ENCODE peak calls at places on chromosomes 6 and 20, in seven cellular contexts. One of them, this sample, is unnamed.

GRCh38 chr20:46213946-46214830 is 94.1 kb downstream of the CDH22 start:
- DNase-seq in kidney: no peak
- DNase-seq in stimulated activated CD4-positive, alpha-beta T cell treated with anti-CD3 and anti-CD28 coated beads, Interleukin-15, amount 100 ng/mL, for 1 hour: no peak
- DNase-seq in WERI-Rb-1: no peak
- DNase-seq in thoracic aorta: no peak
- DNase-seq in T-helper 2 cell: no peak
- DNase-seq in CD8-positive, alpha-beta T cell: no peak
- DNase-seq in this sample: no peak

GRCh38 chr20:17499041-17499440 is 32.1 kb downstream of the BFSP1 start:
- DNase-seq in kidney: no peak
- DNase-seq in stimulated activated CD4-positive, alpha-beta T cell treated with anti-CD3 and anti-CD28 coated beads, Interleukin-15, amount 100 ng/mL, for 1 hour: no peak
- DNase-seq in WERI-Rb-1: no peak
- DNase-seq in thoracic aorta: no peak
- DNase-seq in T-helper 2 cell: no peak
- DNase-seq in CD8-positive, alpha-beta T cell: no peak
- DNase-seq in this sample: no peak

GRCh38 chr20:52454660-52455059 is 263.1 kb upstream of the ZFP64 start:
- DNase-seq in kidney: no peak
- DNase-seq in stimulated activated CD4-positive, alpha-beta T cell treated with anti-CD3 and anti-CD28 coated beads, Interleukin-15, amount 100 ng/mL, for 1 hour: no peak
- DNase-seq in WERI-Rb-1: no peak
- DNase-seq in thoracic aorta: no peak
- DNase-seq in T-helper 2 cell: no peak
- DNase-seq in CD8-positive, alpha-beta T cell: no peak
- DNase-seq in this sample: no peak

GRCh38 chr20:24950836-24951525 is 1.9 kb downstream of the CST7 start:
- DNase-seq in kidney: no peak
- DNase-seq in stimulated activated CD4-positive, alpha-beta T cell treated with anti-CD3 and anti-CD28 coated beads, Interleukin-15, amount 100 ng/mL, for 1 hour: no peak
- DNase-seq in WERI-Rb-1: no peak
- DNase-seq in thoracic aorta: no peak
- DNase-seq in T-helper 2 cell: no peak
- DNase-seq in CD8-positive, alpha-beta T cell: no peak
- DNase-seq in this sample: no peak

GRCh38 chr6:49915035-49915434 is 48.7 kb upstream of the CRISP1 start:
- DNase-seq in kidney: no peak
- DNase-seq in stimulated activated CD4-positive, alpha-beta T cell treated with anti-CD3 and anti-CD28 coated beads, Interleukin-15, amount 100 ng/mL, for 1 hour: no peak
- DNase-seq in WERI-Rb-1: peak; percentile 59
- DNase-seq in thoracic aorta: no peak
- DNase-seq in T-helper 2 cell: no peak
- DNase-seq in CD8-positive, alpha-beta T cell: no peak
- DNase-seq in this sample: peak; percentile 38

GRCh38 chr20:24451992-24452391 is 17.4 kb upstream of the SYNDIG1 start:
- DNase-seq in kidney: no peak
- DNase-seq in stimulated activated CD4-positive, alpha-beta T cell treated with anti-CD3 and anti-CD28 coated beads, Interleukin-15, amount 100 ng/mL, for 1 hour: no peak
- DNase-seq in WERI-Rb-1: no peak
- DNase-seq in thoracic aorta: no peak
- DNase-seq in T-helper 2 cell: no peak
- DNase-seq in CD8-positive, alpha-beta T cell: no peak
- DNase-seq in this sample: no peak

GRCh38 chr6:89895273-89895874 is 1.1 kb downstream of the GJA10 start:
- DNase-seq in kidney: no peak
- DNase-seq in stimulated activated CD4-positive, alpha-beta T cell treated with anti-CD3 and anti-CD28 coated beads, Interleukin-15, amount 100 ng/mL, for 1 hour: no peak
- DNase-seq in WERI-Rb-1: no peak
- DNase-seq in thoracic aorta: no peak
- DNase-seq in T-helper 2 cell: no peak
- DNase-seq in CD8-positive, alpha-beta T cell: no peak
- DNase-seq in this sample: no peak

GRCh38 chr20:44388466-44389023 is 33.0 kb downstream of the HNF4A start:
- DNase-seq in kidney: no peak
- DNase-seq in stimulated activated CD4-positive, alpha-beta T cell treated with anti-CD3 and anti-CD28 coated beads, Interleukin-15, amount 100 ng/mL, for 1 hour: no peak
- DNase-seq in WERI-Rb-1: peak; percentile 81
- DNase-seq in thoracic aorta: no peak
- DNase-seq in T-helper 2 cell: peak; percentile 43
- DNase-seq in CD8-positive, alpha-beta T cell: peak; percentile 42
- DNase-seq in this sample: peak; percentile 69

GRCh38 chr6:150369408-150369807 is 596 bp downstream of the IYD start:
- DNase-seq in kidney: no peak
- DNase-seq in stimulated activated CD4-positive, alpha-beta T cell treated with anti-CD3 and anti-CD28 coated beads, Interleukin-15, amount 100 ng/mL, for 1 hour: no peak
- DNase-seq in WERI-Rb-1: no peak
- DNase-seq in thoracic aorta: no peak
- DNase-seq in T-helper 2 cell: no peak
- DNase-seq in CD8-positive, alpha-beta T cell: no peak
- DNase-seq in this sample: no peak

GRCh38 chr6:77015350-77015749 is 447.9 kb downstream of the HTR1B start:
- DNase-seq in kidney: no peak
- DNase-seq in stimulated activated CD4-positive, alpha-beta T cell treated with anti-CD3 and anti-CD28 coated beads, Interleukin-15, amount 100 ng/mL, for 1 hour: no peak
- DNase-seq in WERI-Rb-1: no peak
- DNase-seq in thoracic aorta: no peak
- DNase-seq in T-helper 2 cell: no peak
- DNase-seq in CD8-positive, alpha-beta T cell: no peak
- DNase-seq in this sample: no peak

GRCh38 chr6:129921169-129921817 is 60.2 kb upstream of the TMEM244 start:
- DNase-seq in kidney: no peak
- DNase-seq in stimulated activated CD4-positive, alpha-beta T cell treated with anti-CD3 and anti-CD28 coated beads, Interleukin-15, amount 100 ng/mL, for 1 hour: no peak
- DNase-seq in WERI-Rb-1: no peak
- DNase-seq in thoracic aorta: no peak
- DNase-seq in T-helper 2 cell: no peak
- DNase-seq in CD8-positive, alpha-beta T cell: no peak
- DNase-seq in this sample: no peak

GRCh38 chr20:62198931-62199330 is 16.1 kb downstream of the MTG2 start:
- DNase-seq in kidney: peak; percentile 54
- DNase-seq in stimulated activated CD4-positive, alpha-beta T cell treated with anti-CD3 and anti-CD28 coated beads, Interleukin-15, amount 100 ng/mL, for 1 hour: no peak
- DNase-seq in WERI-Rb-1: no peak
- DNase-seq in thoracic aorta: no peak
- DNase-seq in T-helper 2 cell: no peak
- DNase-seq in CD8-positive, alpha-beta T cell: no peak
- DNase-seq in this sample: peak; percentile 18

This sample was measured in left cardiac atrium.